ENCODE peak calls at places on chromosome 5, in four cellular contexts. One of them, this sample, is unnamed.

GRCh38 chr5:127645300-127645726 is 3.6 kb upstream of the CTXN3 start:
- DNase-seq in PC-3: no peak
- DNase-seq in neural progenitor cell: no peak
- DNase-seq in mammary epithelial cell: no peak
- DNase-seq in this sample: no peak

GRCh38 chr5:157449011-157449723 is 10.8 kb upstream of the NIPAL4 start:
- DNase-seq in mammary epithelial cell: no peak
- DNase-seq in neural progenitor cell: no peak
- DNase-seq in PC-3: no peak
- DNase-seq in this sample: no peak

GRCh38 chr5:84569307-84569706 is 184.6 kb upstream of the EDIL3 start:
- DNase-seq in PC-3: no peak
- DNase-seq in neural progenitor cell: no peak
- DNase-seq in mammary epithelial cell: no peak
- DNase-seq in this sample: no peak

GRCh38 chr5:134438641-134439621 is 27.2 kb upstream of the CDKN2AIPNL start:
- DNase-seq in neural progenitor cell: no peak
- DNase-seq in PC-3: peak; percentile 93
- DNase-seq in mammary epithelial cell: peak; percentile 98
- DNase-seq in this sample: peak; percentile 79

GRCh38 chr5:66406761-66407289 is 189.4 kb upstream of the MAST4 start:
- DNase-seq in PC-3: no peak
- DNase-seq in neural progenitor cell: no peak
- DNase-seq in mammary epithelial cell: no peak
- DNase-seq in this sample: no peak

GRCh38 chr5:19855929-19856328 is 132.1 kb downstream of the CDH18 start:
- DNase-seq in neural progenitor cell: no peak
- DNase-seq in PC-3: no peak
- DNase-seq in mammary epithelial cell: no peak
- DNase-seq in this sample: no peak

GRCh38 chr5:14081791-14082190 is 61.4 kb upstream of the TRIO start:
- DNase-seq in mammary epithelial cell: peak; percentile 65
- DNase-seq in PC-3: peak; percentile 45
- DNase-seq in neural progenitor cell: no peak
- DNase-seq in this sample: no peak

GRCh38 chr5:81046041-81046440 is 85.9 kb downstream of the RASGRF2 start:
- DNase-seq in neural progenitor cell: no peak
- DNase-seq in mammary epithelial cell: no peak
- DNase-seq in PC-3: no peak
- DNase-seq in this sample: no peak

GRCh38 chr5:91384671-91385430 is 1.7 kb upstream of the ARRDC3 start:
- DNase-seq in mammary epithelial cell: peak; percentile 81
- DNase-seq in PC-3: peak; percentile 98
- DNase-seq in neural progenitor cell: peak; percentile 88
- DNase-seq in this sample: peak; percentile 90

GRCh38 chr5:137666109-137666850 is 69.6 kb downstream of the KLHL3 start:
- DNase-seq in PC-3: peak; percentile 41
- DNase-seq in neural progenitor cell: no peak
- DNase-seq in mammary epithelial cell: no peak
- DNase-seq in this sample: no peak

GRCh38 chr5:134851307-134851923 is 5.6 kb downstream of the C5orf24 start:
- DNase-seq in mammary epithelial cell: peak; percentile 37
- DNase-seq in neural progenitor cell: no peak
- DNase-seq in PC-3: peak; percentile 56
- DNase-seq in this sample: no peak

GRCh38 chr5:130502702-130503101 is 598.4 kb downstream of the CHSY3 start:
- DNase-seq in mammary epithelial cell: no peak
- DNase-seq in neural progenitor cell: peak; percentile 14
- DNase-seq in PC-3: no peak
- DNase-seq in this sample: no peak

GRCh38 chr5:68237715-68238114 is 22.2 kb downstream of the PIK3R1 start:
- DNase-seq in mammary epithelial cell: no peak
- DNase-seq in neural progenitor cell: no peak
- DNase-seq in PC-3: no peak
- DNase-seq in this sample: no peak

GRCh38 chr5:9105851-9106250 is 440.0 kb downstream of the SEMA5A start:
- DNase-seq in PC-3: peak; percentile 30
- DNase-seq in neural progenitor cell: no peak
- DNase-seq in mammary epithelial cell: no peak
- DNase-seq in this sample: no peak

GRCh38 chr5:55645304-55645703 is 66.8 kb downstream of the SLC38A9 start:
- DNase-seq in PC-3: peak; percentile 16
- DNase-seq in mammary epithelial cell: peak; percentile 5
- DNase-seq in neural progenitor cell: no peak
- DNase-seq in this sample: no peak

GRCh38 chr5:73694089-73694488 is 68.1 kb downstream of the ARHGEF28 start:
- DNase-seq in neural progenitor cell: no peak
- DNase-seq in PC-3: no peak
- DNase-seq in mammary epithelial cell: no peak
- DNase-seq in this sample: no peak

GRCh38 chr5:1817261-1818043 is 16.2 kb downstream of the NDUFS6 start:
- DNase-seq in neural progenitor cell: no peak
- DNase-seq in PC-3: no peak
- DNase-seq in mammary epithelial cell: no peak
- DNase-seq in this sample: no peak

GRCh38 chr5:6397536-6398269 is 19.4 kb upstream of the MED10 start:
- DNase-seq in neural progenitor cell: no peak
- DNase-seq in PC-3: no peak
- DNase-seq in mammary epithelial cell: no peak
- DNase-seq in this sample: no peak

GRCh38 chr5:159459951-159460538 is 129.8 kb upstream of the IL12B start:
- DNase-seq in PC-3: peak; percentile 9
- DNase-seq in mammary epithelial cell: peak; percentile 21
- DNase-seq in neural progenitor cell: no peak
- DNase-seq in this sample: no peak

GRCh38 chr5:103498211-103498610 is 64.4 kb downstream of the NUDT12 start:
- DNase-seq in PC-3: no peak
- DNase-seq in mammary epithelial cell: no peak
- DNase-seq in neural progenitor cell: no peak
- DNase-seq in this sample: no peak

GRCh38 chr5:86461169-86461956 is 156.4 kb upstream of the COX7C start:
- DNase-seq in mammary epithelial cell: no peak
- DNase-seq in PC-3: peak; percentile 95
- DNase-seq in neural progenitor cell: no peak
- DNase-seq in this sample: peak; percentile 55

GRCh38 chr5:160520609-160521391 is 99.1 kb downstream of the PTTG1 start:
- DNase-seq in PC-3: no peak
- DNase-seq in mammary epithelial cell: no peak
- DNase-seq in neural progenitor cell: no peak
- DNase-seq in this sample: no peak

GRCh38 chr5:6721442-6721841 is 8.2 kb downstream of the TENT4A start:
- DNase-seq in PC-3: no peak
- DNase-seq in neural progenitor cell: no peak
- DNase-seq in mammary epithelial cell: no peak
- DNase-seq in this sample: no peak

GRCh38 chr5:110572709-110573108 is 153.8 kb downstream of the TMEM232 start:
- DNase-seq in PC-3: no peak
- DNase-seq in neural progenitor cell: no peak
- DNase-seq in mammary epithelial cell: no peak
- DNase-seq in this sample: no peak

GRCh38 chr5:91409304-91409703 is 26.2 kb upstream of the ARRDC3 start:
- DNase-seq in PC-3: no peak
- DNase-seq in mammary epithelial cell: no peak
- DNase-seq in neural progenitor cell: no peak
- DNase-seq in this sample: no peak

GRCh38 chr5:148653840-148654781 is at the start of gene HTR4:
- DNase-seq in PC-3: no peak
- DNase-seq in mammary epithelial cell: no peak
- DNase-seq in neural progenitor cell: peak; percentile 36
- DNase-seq in this sample: peak; percentile 23

GRCh38 chr5:145221416-145221815 is 613.7 kb downstream of the PRELID2 start:
- DNase-seq in PC-3: no peak
- DNase-seq in neural progenitor cell: no peak
- DNase-seq in mammary epithelial cell: no peak
- DNase-seq in this sample: no peak

GRCh38 chr5:154756203-154756870 is 1.2 kb downstream of the LARP1 start:
- DNase-seq in mammary epithelial cell: peak; percentile 31
- DNase-seq in neural progenitor cell: peak; percentile 54
- DNase-seq in PC-3: no peak
- DNase-seq in this sample: peak; percentile 62

GRCh38 chr5:154751854-154752253 is 3.3 kb upstream of the LARP1 start:
- DNase-seq in mammary epithelial cell: no peak
- DNase-seq in neural progenitor cell: no peak
- DNase-seq in PC-3: no peak
- DNase-seq in this sample: no peak

GRCh38 chr5:154755361-154756202 is at the start of gene LARP1:
- DNase-seq in mammary epithelial cell: peak; percentile 39
- DNase-seq in neural progenitor cell: peak; percentile 70
- DNase-seq in PC-3: no peak
- DNase-seq in this sample: peak; percentile 70

GRCh38 chr5:154754460-154755360 is 467 bp upstream of the LARP1 start:
- DNase-seq in neural progenitor cell: peak; percentile 100
- DNase-seq in PC-3: peak; percentile 96
- DNase-seq in mammary epithelial cell: peak; percentile 99
- DNase-seq in this sample: peak; percentile 100

DNA sequence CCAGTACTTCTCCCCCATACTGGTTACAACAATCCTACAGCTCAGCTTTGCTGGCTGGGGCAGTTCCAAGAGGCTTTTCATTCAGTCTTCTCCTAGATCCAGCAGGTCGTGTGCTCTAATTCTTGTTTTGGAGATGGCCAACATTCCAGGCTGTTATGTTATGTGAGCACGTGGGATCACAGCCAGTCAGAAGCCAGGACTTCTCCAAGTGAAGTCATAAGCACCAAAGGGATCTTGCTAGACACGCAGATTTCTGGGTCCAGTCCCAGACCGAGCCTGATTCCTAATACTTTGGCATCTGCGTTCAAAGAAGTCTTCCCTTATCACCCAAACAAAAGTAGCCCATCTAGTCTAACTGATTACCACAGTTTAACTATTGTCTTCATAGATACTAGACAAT is 1.4 kb upstream of the LARP1 start:
- DNase-seq in PC-3: no peak
- DNase-seq in mammary epithelial cell: no peak
- DNase-seq in neural progenitor cell: peak; percentile 21
- DNase-seq in this sample: peak; percentile 64
- H3K4me3 ChIP-seq in PC-3: no peak overlapping the region
- H3K4me3 ChIP-seq in mammary epithelial cell: no peak overlapping the region
- H3K4me3 ChIP-seq in neural progenitor cell: peak overlapping the region; percentile 36
- H3K4me3 ChIP-seq in this sample: no peak overlapping the region

GRCh38 chr5:38870595-38870994 is 24.8 kb downstream of the OSMR start:
- DNase-seq in mammary epithelial cell: no peak
- DNase-seq in neural progenitor cell: no peak
- DNase-seq in PC-3: no peak
- DNase-seq in this sample: no peak
- H2AFZ ChIP-seq in mammary epithelial cell: no peak overlapping the region
- H2AFZ ChIP-seq in neural progenitor cell: no peak overlapping the region
- H2AFZ ChIP-seq in PC-3: no peak overlapping the region
- H2AFZ ChIP-seq in this sample: no peak overlapping the region

GRCh38 chr5:11905209-11905608 is 963 bp upstream of the CTNND2 start:
- DNase-seq in mammary epithelial cell: no peak
- DNase-seq in neural progenitor cell: peak; percentile 13
- DNase-seq in PC-3: no peak
- DNase-seq in this sample: no peak

GRCh38 chr5:11903614-11904269 is 504 bp downstream of the CTNND2 start:
- DNase-seq in mammary epithelial cell: no peak
- DNase-seq in PC-3: peak; percentile 57
- DNase-seq in neural progenitor cell: peak; percentile 90
- DNase-seq in this sample: peak; percentile 86

GRCh38 chr5:11904270-11904906 is at the start of gene CTNND2:
- DNase-seq in mammary epithelial cell: peak; percentile 20
- DNase-seq in neural progenitor cell: peak; percentile 94
- DNase-seq in PC-3: peak; percentile 76
- DNase-seq in this sample: peak; percentile 86

GRCh38 chr5:11902304-11902703 is 1.9 kb downstream of the CTNND2 start:
- DNase-seq in mammary epithelial cell: no peak
- DNase-seq in PC-3: no peak
- DNase-seq in neural progenitor cell: peak; percentile 39
- DNase-seq in this sample: no peak

DNA sequence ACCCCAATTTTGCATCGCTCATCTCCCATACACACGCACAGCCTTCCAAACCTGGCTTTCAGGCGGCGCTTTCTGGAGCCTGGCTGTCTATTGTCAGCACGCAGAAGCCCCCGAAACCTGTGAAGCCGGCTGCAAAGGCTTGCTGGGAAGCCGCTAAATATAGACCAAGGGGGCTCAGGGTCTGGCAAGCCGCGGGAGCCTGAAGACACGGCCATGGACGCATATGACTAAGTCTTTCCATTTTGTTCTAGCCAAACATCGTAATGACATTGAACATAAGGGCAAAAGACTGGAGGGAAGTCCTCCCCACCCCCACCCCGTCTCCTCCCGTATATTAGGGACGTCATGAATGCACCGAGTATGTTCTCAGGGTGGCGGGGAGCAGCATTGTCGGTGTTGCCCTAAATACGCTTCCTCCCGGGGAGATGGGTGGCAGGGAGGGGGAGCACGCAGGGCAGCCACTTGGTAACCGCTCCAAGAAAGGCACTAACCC is 1.1 kb downstream of the CTNND2 start:
- DNase-seq in mammary epithelial cell: no peak
- DNase-seq in PC-3: no peak
- DNase-seq in neural progenitor cell: peak; percentile 62
- DNase-seq in this sample: peak; percentile 34
- H3K4me3 ChIP-seq in mammary epithelial cell: no peak overlapping the region
- H3K4me3 ChIP-seq in PC-3: peak overlapping the region; percentile 71
- H3K4me3 ChIP-seq in neural progenitor cell: peak overlapping the region; percentile 84
- H3K4me3 ChIP-seq in this sample: peak overlapping the region; percentile 94

GRCh38 chr5:113489299-113489698 is 1.0 kb upstream of the MCC start:
- DNase-seq in neural progenitor cell: no peak
- DNase-seq in PC-3: peak; percentile 97
- DNase-seq in mammary epithelial cell: peak; percentile 100
- DNase-seq in this sample: peak; percentile 57
- H2AFZ ChIP-seq in neural progenitor cell: no peak overlapping the region
- H2AFZ ChIP-seq in PC-3: no peak overlapping the region
- H2AFZ ChIP-seq in mammary epithelial cell: peak overlapping the region; percentile 57
- H2AFZ ChIP-seq in this sample: no peak overlapping the region

DNA sequence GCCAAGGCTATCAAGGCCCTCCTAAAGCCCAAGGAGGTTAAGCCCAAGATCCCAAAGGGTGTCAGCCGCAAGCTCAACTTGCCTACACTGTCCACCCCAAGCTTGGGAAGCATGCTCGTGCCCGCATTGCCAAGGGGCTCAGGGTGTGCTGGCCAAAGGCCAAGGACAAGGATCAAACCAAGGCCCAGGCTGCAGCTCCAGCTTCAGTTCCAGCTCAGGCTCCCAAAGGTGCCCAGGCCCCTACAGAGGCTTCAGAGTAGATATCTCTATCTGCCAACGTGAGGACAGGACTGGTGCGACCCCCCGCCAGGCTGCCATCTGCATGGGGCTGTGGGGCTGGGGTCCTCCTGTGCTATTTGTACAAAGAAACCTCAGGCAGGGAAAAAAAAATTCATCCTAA is 3.3 kb downstream of the HOMER1 start:
- DNase-seq in mammary epithelial cell: no peak
- DNase-seq in PC-3: no peak
- DNase-seq in neural progenitor cell: no peak
- DNase-seq in this sample: no peak
- H3K4me3 ChIP-seq in mammary epithelial cell: peak overlapping the region; percentile 73
- H3K4me3 ChIP-seq in PC-3: peak overlapping the region; percentile 91
- H3K4me3 ChIP-seq in neural progenitor cell: peak overlapping the region; percentile 93
- H3K4me3 ChIP-seq in this sample: peak overlapping the region; percentile 79

This sample was measured in hepatocyte.